ENCODE peak calls at places on chromosomes 1 and 21, in six cellular contexts. One of them, this sample, is unnamed.

GRCh38 chr1:23913212-23913880 is at the start of gene CNR2:
- DNase-seq in endothelial cell: no peak
- DNase-seq in dorsolateral prefrontal cortex: no peak
- DNase-seq in fibroblast of villous mesenchyme: no peak
- DNase-seq in keratinocyte: no peak
- DNase-seq in neural crest cell: no peak
- DNase-seq in this sample: no peak

GRCh38 chr1:5509664-5510452 is 482.4 kb downstream of the NPHP4 start:
- DNase-seq in fibroblast of villous mesenchyme: peak; percentile 16
- DNase-seq in dorsolateral prefrontal cortex: peak; percentile 59
- DNase-seq in neural crest cell: peak; percentile 85
- DNase-seq in endothelial cell: peak; percentile 84
- DNase-seq in keratinocyte: no peak
- DNase-seq in this sample: peak; percentile 82

GRCh38 chr1:44616991-44617702 is 57.1 kb downstream of the TMEM53 start:
- DNase-seq in neural crest cell: no peak
- DNase-seq in fibroblast of villous mesenchyme: peak; percentile 14
- DNase-seq in dorsolateral prefrontal cortex: no peak
- DNase-seq in keratinocyte: no peak
- DNase-seq in endothelial cell: peak; percentile 20
- DNase-seq in this sample: peak; percentile 65

GRCh38 chr1:241591317-241591716 is 48.9 kb downstream of the CHML start:
- DNase-seq in fibroblast of villous mesenchyme: peak; percentile 70
- DNase-seq in neural crest cell: no peak
- DNase-seq in endothelial cell: no peak
- DNase-seq in dorsolateral prefrontal cortex: no peak
- DNase-seq in keratinocyte: peak; percentile 66
- DNase-seq in this sample: no peak

GRCh38 chr1:154735061-154735800 is 127.2 kb upstream of the ADAR start:
- DNase-seq in endothelial cell: no peak
- DNase-seq in fibroblast of villous mesenchyme: no peak
- DNase-seq in neural crest cell: no peak
- DNase-seq in keratinocyte: no peak
- DNase-seq in dorsolateral prefrontal cortex: no peak
- DNase-seq in this sample: no peak

GRCh38 chr1:229119876-229120275 is 151.0 kb upstream of the RAB4A start:
- DNase-seq in fibroblast of villous mesenchyme: peak; percentile 32
- DNase-seq in dorsolateral prefrontal cortex: no peak
- DNase-seq in neural crest cell: no peak
- DNase-seq in keratinocyte: no peak
- DNase-seq in endothelial cell: no peak
- DNase-seq in this sample: no peak

GRCh38 chr1:206608108-206608698 is 4.1 kb downstream of the EIF2D start:
- DNase-seq in fibroblast of villous mesenchyme: peak; percentile 32
- DNase-seq in dorsolateral prefrontal cortex: no peak
- DNase-seq in endothelial cell: peak; percentile 69
- DNase-seq in neural crest cell: peak; percentile 48
- DNase-seq in keratinocyte: no peak
- DNase-seq in this sample: peak; percentile 43

GRCh38 chr1:209585672-209586071 is 2.2 kb downstream of the CAMK1G start:
- DNase-seq in neural crest cell: peak; percentile 33
- DNase-seq in keratinocyte: no peak
- DNase-seq in dorsolateral prefrontal cortex: peak; percentile 84
- DNase-seq in endothelial cell: peak; percentile 45
- DNase-seq in fibroblast of villous mesenchyme: peak; percentile 48
- DNase-seq in this sample: peak; percentile 51

GRCh38 chr1:156214024-156214748 is 1.4 kb downstream of the PMF1 start:
- DNase-seq in dorsolateral prefrontal cortex: no peak
- DNase-seq in keratinocyte: peak; percentile 96
- DNase-seq in endothelial cell: no peak
- DNase-seq in neural crest cell: no peak
- DNase-seq in fibroblast of villous mesenchyme: no peak
- DNase-seq in this sample: no peak

GRCh38 chr1:212109713-212110112 is 74.2 kb downstream of the DTL start:
- DNase-seq in neural crest cell: no peak
- DNase-seq in keratinocyte: no peak
- DNase-seq in dorsolateral prefrontal cortex: no peak
- DNase-seq in fibroblast of villous mesenchyme: no peak
- DNase-seq in endothelial cell: no peak
- DNase-seq in this sample: no peak

GRCh38 chr1:231896806-231897205 is 270.2 kb downstream of the DISC1 start:
- DNase-seq in keratinocyte: no peak
- DNase-seq in neural crest cell: no peak
- DNase-seq in endothelial cell: no peak
- DNase-seq in dorsolateral prefrontal cortex: no peak
- DNase-seq in fibroblast of villous mesenchyme: no peak
- DNase-seq in this sample: no peak

GRCh38 chr1:75097686-75098085 is 36.5 kb upstream of the LHX8 start:
- DNase-seq in neural crest cell: no peak
- DNase-seq in fibroblast of villous mesenchyme: no peak
- DNase-seq in endothelial cell: no peak
- DNase-seq in keratinocyte: no peak
- DNase-seq in dorsolateral prefrontal cortex: no peak
- DNase-seq in this sample: no peak

GRCh38 chr1:218460367-218460766 is 115.2 kb downstream of the TGFB2 start:
- DNase-seq in endothelial cell: no peak
- DNase-seq in fibroblast of villous mesenchyme: peak; percentile 74
- DNase-seq in keratinocyte: no peak
- DNase-seq in neural crest cell: no peak
- DNase-seq in dorsolateral prefrontal cortex: no peak
- DNase-seq in this sample: no peak

GRCh38 chr1:41915786-41916571 is 2.7 kb downstream of the HIVEP3 start:
- DNase-seq in endothelial cell: no peak
- DNase-seq in neural crest cell: no peak
- DNase-seq in keratinocyte: no peak
- DNase-seq in fibroblast of villous mesenchyme: no peak
- DNase-seq in dorsolateral prefrontal cortex: no peak
- DNase-seq in this sample: no peak

GRCh38 chr1:24704411-24705259 is 40.6 kb upstream of the CLIC4 start:
- DNase-seq in fibroblast of villous mesenchyme: peak; percentile 43
- DNase-seq in keratinocyte: peak; percentile 32
- DNase-seq in endothelial cell: no peak
- DNase-seq in dorsolateral prefrontal cortex: peak; percentile 36
- DNase-seq in neural crest cell: no peak
- DNase-seq in this sample: no peak

GRCh38 chr1:175005085-175005783 is 5.5 kb downstream of the CACYBP start:
- DNase-seq in endothelial cell: no peak
- DNase-seq in keratinocyte: no peak
- DNase-seq in dorsolateral prefrontal cortex: no peak
- DNase-seq in neural crest cell: no peak
- DNase-seq in fibroblast of villous mesenchyme: no peak
- DNase-seq in this sample: no peak

GRCh38 chr1:155833665-155834295 is 23.2 kb downstream of the GON4L start:
- DNase-seq in keratinocyte: no peak
- DNase-seq in fibroblast of villous mesenchyme: no peak
- DNase-seq in endothelial cell: no peak
- DNase-seq in neural crest cell: no peak
- DNase-seq in dorsolateral prefrontal cortex: no peak
- DNase-seq in this sample: no peak

GRCh38 chr1:18884419-18884717 is 18.0 kb downstream of the ALDH4A1 start:
- DNase-seq in fibroblast of villous mesenchyme: no peak
- DNase-seq in neural crest cell: no peak
- DNase-seq in dorsolateral prefrontal cortex: no peak
- DNase-seq in endothelial cell: no peak
- DNase-seq in keratinocyte: no peak
- DNase-seq in this sample: no peak

GRCh38 chr1:18884727-18885126 is 17.6 kb downstream of the ALDH4A1 start:
- DNase-seq in endothelial cell: no peak
- DNase-seq in fibroblast of villous mesenchyme: no peak
- DNase-seq in neural crest cell: no peak
- DNase-seq in dorsolateral prefrontal cortex: no peak
- DNase-seq in keratinocyte: no peak
- DNase-seq in this sample: no peak

GRCh38 chr1:18882511-18882910 is 19.8 kb downstream of the ALDH4A1 start:
- DNase-seq in endothelial cell: no peak
- DNase-seq in neural crest cell: no peak
- DNase-seq in dorsolateral prefrontal cortex: peak; percentile 53
- DNase-seq in fibroblast of villous mesenchyme: peak; percentile 46
- DNase-seq in keratinocyte: no peak
- DNase-seq in this sample: no peak

GRCh38 chr1:18883079-18883478 is 19.3 kb downstream of the ALDH4A1 start:
- DNase-seq in keratinocyte: no peak
- DNase-seq in endothelial cell: no peak
- DNase-seq in fibroblast of villous mesenchyme: no peak
- DNase-seq in dorsolateral prefrontal cortex: no peak
- DNase-seq in neural crest cell: no peak
- DNase-seq in this sample: no peak

DNA sequence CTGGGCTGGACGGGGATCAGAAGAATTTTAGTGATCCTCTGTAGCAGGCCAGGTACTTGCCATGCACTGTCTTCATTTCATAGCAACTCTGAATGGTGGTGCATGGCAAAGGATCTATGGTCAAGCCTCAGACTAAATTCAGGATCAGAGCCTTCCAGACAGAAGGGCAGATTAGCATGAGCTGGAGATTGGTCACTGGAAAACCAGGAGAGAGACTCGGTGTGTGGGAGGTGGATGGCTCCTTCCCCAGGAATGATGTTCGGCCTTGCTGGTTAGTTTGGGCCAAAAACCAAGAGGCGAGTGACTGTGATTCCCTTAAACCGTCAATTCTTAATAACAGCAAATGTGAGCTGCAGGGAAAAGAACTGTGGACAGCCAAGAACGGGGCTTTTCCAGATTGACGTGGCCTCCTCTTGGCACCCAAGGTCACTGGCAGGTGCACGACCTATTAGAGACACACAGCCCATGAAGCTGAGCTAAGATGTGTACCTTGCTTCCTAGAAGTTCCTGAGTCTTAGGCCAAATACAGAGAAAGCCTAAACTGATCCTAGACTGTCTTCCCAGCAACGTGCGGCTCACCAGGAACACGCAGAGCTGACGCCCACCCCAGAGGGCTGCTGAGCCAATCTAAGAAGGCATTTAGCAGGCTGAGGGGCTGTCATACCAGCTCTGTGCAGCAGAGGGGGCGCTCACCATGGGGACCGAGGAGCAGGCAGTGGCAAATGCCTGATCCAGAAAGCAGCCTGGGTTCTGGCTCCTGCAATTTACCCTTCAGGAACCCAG is 18.5 kb downstream of the ALDH4A1 start:
- DNase-seq in keratinocyte: no peak
- DNase-seq in dorsolateral prefrontal cortex: peak; percentile 82
- DNase-seq in fibroblast of villous mesenchyme: peak; percentile 65
- DNase-seq in neural crest cell: peak; percentile 81
- DNase-seq in endothelial cell: peak; percentile 88
- DNase-seq in this sample: peak; percentile 66
- TF ChIP-seq CTCF in keratinocyte: no peak
- TF ChIP-seq CTCF in dorsolateral prefrontal cortex: peak; percentile 92
- TF ChIP-seq CTCF in fibroblast of villous mesenchyme: peak; percentile 95
- TF ChIP-seq CTCF in neural crest cell: peak; percentile 82
- TF ChIP-seq CTCF in endothelial cell: peak; percentile 78
- TF ChIP-seq CTCF in this sample: peak; percentile 86

DNA sequence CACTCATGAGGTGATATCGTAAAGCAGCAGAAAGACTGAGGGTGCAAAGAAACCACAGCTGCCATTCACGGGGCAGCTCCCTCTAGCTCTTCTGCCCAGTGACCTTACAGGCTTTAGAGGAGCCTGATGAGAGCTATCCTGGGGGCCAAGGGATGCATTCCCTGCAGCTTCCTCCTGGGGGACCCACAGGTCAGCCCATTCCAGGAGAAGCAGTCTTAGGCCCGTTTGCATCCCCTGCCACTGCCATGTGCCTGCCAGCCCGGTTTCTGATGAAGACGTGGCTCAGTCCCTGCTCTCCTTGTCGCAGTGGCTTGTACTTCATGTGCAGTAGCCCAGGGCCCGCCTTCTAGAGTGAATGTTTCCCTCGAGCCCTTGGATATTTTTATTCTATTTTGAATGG is 22.8 kb downstream of the ATP5PO start:
- DNase-seq in dorsolateral prefrontal cortex: no peak
- DNase-seq in fibroblast of villous mesenchyme: no peak
- DNase-seq in keratinocyte: no peak
- DNase-seq in neural crest cell: no peak
- DNase-seq in endothelial cell: no peak
- DNase-seq in this sample: no peak
- TF ChIP-seq CTCF in dorsolateral prefrontal cortex: no peak
- TF ChIP-seq CTCF in fibroblast of villous mesenchyme: no peak
- TF ChIP-seq CTCF in keratinocyte: no peak
- TF ChIP-seq CTCF in neural crest cell: no peak
- TF ChIP-seq CTCF in endothelial cell: no peak
- TF ChIP-seq CTCF in this sample: peak; percentile 27

GRCh38 chr1:230565141-230565540 is 77.1 kb upstream of the COG2 start:
- DNase-seq in endothelial cell: no peak
- DNase-seq in neural crest cell: no peak
- DNase-seq in dorsolateral prefrontal cortex: no peak
- DNase-seq in keratinocyte: no peak
- DNase-seq in fibroblast of villous mesenchyme: no peak
- DNase-seq in this sample: no peak
- TF ChIP-seq CTCF in endothelial cell: no peak
- TF ChIP-seq CTCF in neural crest cell: no peak
- TF ChIP-seq CTCF in dorsolateral prefrontal cortex: no peak
- TF ChIP-seq CTCF in keratinocyte: no peak
- TF ChIP-seq CTCF in fibroblast of villous mesenchyme: no peak
- TF ChIP-seq CTCF in this sample: no peak

GRCh38 chr1:169137357-169137756 is 30.9 kb downstream of the ATP1B1 start:
- DNase-seq in keratinocyte: no peak
- DNase-seq in endothelial cell: no peak
- DNase-seq in dorsolateral prefrontal cortex: no peak
- DNase-seq in neural crest cell: no peak
- DNase-seq in fibroblast of villous mesenchyme: no peak
- DNase-seq in this sample: no peak

GRCh38 chr1:169132512-169133227 is 26.2 kb downstream of the ATP1B1 start:
- DNase-seq in neural crest cell: no peak
- DNase-seq in fibroblast of villous mesenchyme: no peak
- DNase-seq in keratinocyte: no peak
- DNase-seq in endothelial cell: no peak
- DNase-seq in dorsolateral prefrontal cortex: no peak
- DNase-seq in this sample: no peak

GRCh38 chr1:169130683-169131082 is 24.2 kb downstream of the ATP1B1 start:
- DNase-seq in endothelial cell: no peak
- DNase-seq in fibroblast of villous mesenchyme: no peak
- DNase-seq in keratinocyte: no peak
- DNase-seq in dorsolateral prefrontal cortex: no peak
- DNase-seq in neural crest cell: no peak
- DNase-seq in this sample: no peak

GRCh38 chr1:169133228-169133576 is 26.7 kb downstream of the ATP1B1 start:
- DNase-seq in fibroblast of villous mesenchyme: no peak
- DNase-seq in neural crest cell: no peak
- DNase-seq in keratinocyte: no peak
- DNase-seq in dorsolateral prefrontal cortex: no peak
- DNase-seq in endothelial cell: no peak
- DNase-seq in this sample: no peak

DNA sequence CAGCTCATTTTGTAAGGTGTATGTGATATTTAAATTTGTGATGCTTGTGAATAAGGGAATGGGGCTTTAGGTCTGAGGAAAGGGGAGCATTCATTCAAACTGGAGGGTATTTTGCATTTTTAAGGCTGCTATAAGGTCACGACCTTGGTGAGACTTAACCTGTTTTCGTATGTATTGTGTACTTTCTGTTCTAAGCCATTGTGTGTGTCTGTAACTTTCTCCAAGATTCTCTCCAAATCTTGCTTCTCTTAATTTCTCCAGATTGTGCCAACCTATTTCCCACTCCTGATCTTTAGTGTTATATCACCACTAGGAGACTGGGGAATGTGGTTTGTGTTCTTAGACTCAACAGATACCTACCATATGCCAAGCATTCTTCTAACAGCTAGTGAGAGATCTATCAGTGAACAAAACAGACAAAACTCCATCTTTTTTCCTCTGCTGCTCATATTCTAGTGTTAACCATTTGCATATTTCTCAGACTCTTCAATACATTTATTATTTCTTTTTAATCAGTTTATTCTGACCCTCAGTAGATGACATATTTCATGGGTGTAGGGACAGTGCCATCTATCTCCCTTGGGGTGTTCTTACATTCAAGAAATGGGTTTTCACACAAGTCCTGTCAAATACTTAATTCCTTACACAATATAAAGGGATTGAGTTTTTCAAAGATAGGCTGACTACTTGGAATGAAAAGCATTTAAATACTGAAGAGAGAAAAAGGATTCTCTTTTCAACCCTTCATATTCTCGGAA is 27.5 kb downstream of the ATP1B1 start:
- DNase-seq in endothelial cell: no peak
- DNase-seq in dorsolateral prefrontal cortex: no peak
- DNase-seq in keratinocyte: no peak
- DNase-seq in neural crest cell: no peak
- DNase-seq in fibroblast of villous mesenchyme: no peak
- DNase-seq in this sample: no peak
- TF ChIP-seq CTCF in endothelial cell: no peak
- TF ChIP-seq CTCF in dorsolateral prefrontal cortex: peak; percentile 61
- TF ChIP-seq CTCF in keratinocyte: no peak
- TF ChIP-seq CTCF in neural crest cell: no peak
- TF ChIP-seq CTCF in fibroblast of villous mesenchyme: peak; percentile 43
- TF ChIP-seq CTCF in this sample: no peak

This sample was measured in progenitor cell of endocrine pancreas.